ENCODE peak calls at places on chromosomes 5 and 9, in ten cellular contexts. V, M, K, D, P, A, F, Y, O and E are unnamed samples.

GRCh38 chr5:54438601-54439399 is 16.7 kb upstream of the HSPB3 start:
- DNase-seq in V (no peak), M (no peak), K (no peak), D (no peak), P (no peak), A (no peak), F (no peak), Y (no peak), O (no peak), E (no peak)

GRCh38 chr5:126865299-126865698 is 88.4 kb downstream of the LMNB1 start:
- DNase-seq in V (peak), M (no peak), K (peak), D (peak), P (no peak), A (no peak), F (no peak), Y (no peak), O (no peak), E (no peak)

GRCh38 chr5:132883261-132883834 is 9.9 kb downstream of the LEAP2 start:
- DNase-seq in V (peak), M (no peak), K (peak), D (peak), P (peak), A (peak), F (peak), Y (peak), O (peak), E (peak)

GRCh38 chr5:177302354-177303110 is 987 bp downstream of the RAB24 start:
- DNase-seq in V (no peak), M (no peak), K (no peak), D (peak), P (no peak), A (no peak), F (no peak), Y (no peak), O (peak), E (no peak)

GRCh38 chr9:18994263-18994916 is 38.6 kb downstream of the SAXO1 start:
- DNase-seq in V (no peak), M (no peak), K (no peak), D (no peak), P (no peak), A (no peak), F (no peak), Y (no peak), O (no peak), E (no peak)

GRCh38 chr5:14705556-14705955 is 41.0 kb downstream of the OTULIN start:
- DNase-seq in V (no peak), M (no peak), K (no peak), D (no peak), P (no peak), A (no peak), F (no peak), Y (no peak), O (no peak), E (no peak)

GRCh38 chr5:113871972-113872371 is 358.5 kb downstream of the YTHDC2 start:
- DNase-seq in V (no peak), M (no peak), K (no peak), D (no peak), P (no peak), A (no peak), F (no peak), Y (no peak), O (no peak), E (no peak)

GRCh38 chr9:133361507-133362092 is 5.2 kb downstream of the SURF2 start:
- DNase-seq in V (no peak), M (no peak), K (no peak), D (no peak), P (no peak), A (no peak), F (no peak), Y (no peak), O (no peak), E (no peak)

GRCh38 chr9:36456480-36457115 is 56.5 kb upstream of the RNF38 start:
- DNase-seq in V (no peak), M (no peak), K (no peak), D (peak), P (no peak), A (no peak), F (no peak), Y (no peak), O (no peak), E (no peak)

GRCh38 chr5:6606884-6607558 is 25.8 kb downstream of the NSUN2 start:
- DNase-seq in V (no peak), M (no peak), K (no peak), D (no peak), P (no peak), A (no peak), F (no peak), Y (no peak), O (no peak), E (no peak)

GRCh38 chr5:137036630-137037029 is 462.5 kb downstream of the SPOCK1 start:
- DNase-seq in V (no peak), M (no peak), K (no peak), D (no peak), P (peak), A (no peak), F (peak), Y (no peak), O (no peak), E (no peak)

GRCh38 chr5:169895876-169896275 is 84.4 kb downstream of the INSYN2B start:
- DNase-seq in V (peak), M (no peak), K (no peak), D (peak), P (no peak), A (no peak), F (no peak), Y (no peak), O (peak), E (no peak)

GRCh38 chr9:122347348-122348287 is 23.2 kb upstream of the PTGS1 start:
- DNase-seq in V (peak), M (no peak), K (no peak), D (peak), P (no peak), A (peak), F (no peak), Y (peak), O (peak), E (no peak)

GRCh38 chr5:43702815-43703214 is 99.8 kb downstream of the NNT start:
- DNase-seq in V (peak), M (no peak), K (no peak), D (peak), P (no peak), A (no peak), F (peak), Y (no peak), O (peak), E (no peak)

GRCh38 chr5:180291234-180291940 is 496 bp downstream of the MAPK9 start:
- DNase-seq in V (peak), M (no peak), K (no peak), D (no peak), P (no peak), A (peak), F (no peak), Y (peak), O (no peak), E (no peak)